ENCODE peak calls at places on chromosomes 4 and X, in nine cellular contexts. One of them, this sample, is unnamed.

GRCh38 chr4:108255203-108255747 is 86.5 kb upstream of the LEF1 start:
- DNase-seq in AG09319: no peak
- DNase-seq in neural progenitor cell: no peak
- DNase-seq in PC-3: no peak
- DNase-seq in fibroblast of the aortic adventitia: no peak
- DNase-seq in SK-N-DZ: peak
- DNase-seq in activated naive CD4-positive, alpha-beta T cell treated with anti-CD3 and anti-CD28 coated beads for 36 hours: no peak
- DNase-seq in stimulated activated CD4-positive, alpha-beta T cell treated with anti-CD3 and anti-CD28 coated beads, Interleukin-15, amount 100 ng/mL, for 24 hours: no peak
- DNase-seq in EH: no peak
- DNase-seq in this sample: no peak

GRCh38 chr4:51825341-51825740 is 17.6 kb upstream of the DCUN1D4 start:
- DNase-seq in AG09319: no peak
- DNase-seq in neural progenitor cell: no peak
- DNase-seq in PC-3: no peak
- DNase-seq in fibroblast of the aortic adventitia: no peak
- DNase-seq in SK-N-DZ: no peak
- DNase-seq in activated naive CD4-positive, alpha-beta T cell treated with anti-CD3 and anti-CD28 coated beads for 36 hours: no peak
- DNase-seq in stimulated activated CD4-positive, alpha-beta T cell treated with anti-CD3 and anti-CD28 coated beads, Interleukin-15, amount 100 ng/mL, for 24 hours: no peak
- DNase-seq in EH: peak
- DNase-seq in this sample: no peak

GRCh38 chrX:102697506-102697905 is 14.7 kb upstream of the GPRASP2 start:
- DNase-seq in AG09319: no peak
- DNase-seq in neural progenitor cell: no peak
- DNase-seq in PC-3: no peak
- DNase-seq in fibroblast of the aortic adventitia: peak
- DNase-seq in SK-N-DZ: no peak
- DNase-seq in activated naive CD4-positive, alpha-beta T cell treated with anti-CD3 and anti-CD28 coated beads for 36 hours: no peak
- DNase-seq in stimulated activated CD4-positive, alpha-beta T cell treated with anti-CD3 and anti-CD28 coated beads, Interleukin-15, amount 100 ng/mL, for 24 hours: no peak
- DNase-seq in EH: peak
- DNase-seq in this sample: peak

GRCh38 chr4:7295917-7296660 is 103.8 kb downstream of the SORCS2 start:
- DNase-seq in AG09319: peak
- DNase-seq in neural progenitor cell: no peak
- DNase-seq in PC-3: peak
- DNase-seq in fibroblast of the aortic adventitia: peak
- DNase-seq in SK-N-DZ: no peak
- DNase-seq in activated naive CD4-positive, alpha-beta T cell treated with anti-CD3 and anti-CD28 coated beads for 36 hours: peak
- DNase-seq in stimulated activated CD4-positive, alpha-beta T cell treated with anti-CD3 and anti-CD28 coated beads, Interleukin-15, amount 100 ng/mL, for 24 hours: peak
- DNase-seq in EH: peak
- DNase-seq in this sample: peak

GRCh38 chrX:129695937-129696336 is 41.2 kb upstream of the APLN start:
- DNase-seq in AG09319: no peak
- DNase-seq in neural progenitor cell: no peak
- DNase-seq in PC-3: no peak
- DNase-seq in fibroblast of the aortic adventitia: no peak
- DNase-seq in SK-N-DZ: no peak
- DNase-seq in activated naive CD4-positive, alpha-beta T cell treated with anti-CD3 and anti-CD28 coated beads for 36 hours: no peak
- DNase-seq in stimulated activated CD4-positive, alpha-beta T cell treated with anti-CD3 and anti-CD28 coated beads, Interleukin-15, amount 100 ng/mL, for 24 hours: no peak
- DNase-seq in EH: no peak
- DNase-seq in this sample: no peak

GRCh38 chr4:155906554-155907247 is 3.2 kb downstream of the TDO2 start:
- DNase-seq in AG09319: peak
- DNase-seq in neural progenitor cell: no peak
- DNase-seq in PC-3: peak
- DNase-seq in fibroblast of the aortic adventitia: peak
- DNase-seq in SK-N-DZ: no peak
- DNase-seq in activated naive CD4-positive, alpha-beta T cell treated with anti-CD3 and anti-CD28 coated beads for 36 hours: no peak
- DNase-seq in stimulated activated CD4-positive, alpha-beta T cell treated with anti-CD3 and anti-CD28 coated beads, Interleukin-15, amount 100 ng/mL, for 24 hours: no peak
- DNase-seq in EH: peak
- DNase-seq in this sample: peak

GRCh38 chr4:126004936-126005335 is 690.2 kb downstream of the FAT4 start:
- DNase-seq in AG09319: no peak
- DNase-seq in neural progenitor cell: peak
- DNase-seq in PC-3: no peak
- DNase-seq in fibroblast of the aortic adventitia: peak
- DNase-seq in SK-N-DZ: no peak
- DNase-seq in activated naive CD4-positive, alpha-beta T cell treated with anti-CD3 and anti-CD28 coated beads for 36 hours: no peak
- DNase-seq in stimulated activated CD4-positive, alpha-beta T cell treated with anti-CD3 and anti-CD28 coated beads, Interleukin-15, amount 100 ng/mL, for 24 hours: no peak
- DNase-seq in EH: peak
- DNase-seq in this sample: peak

GRCh38 chrX:25021132-25021498 is 5.3 kb upstream of the ARX start:
- DNase-seq in AG09319: no peak
- DNase-seq in neural progenitor cell: no peak
- DNase-seq in PC-3: no peak
- DNase-seq in fibroblast of the aortic adventitia: no peak
- DNase-seq in SK-N-DZ: no peak
- DNase-seq in activated naive CD4-positive, alpha-beta T cell treated with anti-CD3 and anti-CD28 coated beads for 36 hours: no peak
- DNase-seq in stimulated activated CD4-positive, alpha-beta T cell treated with anti-CD3 and anti-CD28 coated beads, Interleukin-15, amount 100 ng/mL, for 24 hours: peak
- DNase-seq in EH: no peak
- DNase-seq in this sample: no peak

GRCh38 chrX:15188039-15188438 is 81.8 kb downstream of the ASB9 start:
- DNase-seq in AG09319: no peak
- DNase-seq in neural progenitor cell: no peak
- DNase-seq in PC-3: no peak
- DNase-seq in fibroblast of the aortic adventitia: no peak
- DNase-seq in SK-N-DZ: no peak
- DNase-seq in activated naive CD4-positive, alpha-beta T cell treated with anti-CD3 and anti-CD28 coated beads for 36 hours: no peak
- DNase-seq in stimulated activated CD4-positive, alpha-beta T cell treated with anti-CD3 and anti-CD28 coated beads, Interleukin-15, amount 100 ng/mL, for 24 hours: no peak
- DNase-seq in EH: no peak
- DNase-seq in this sample: no peak

GRCh38 chrX:119636419-119636818 is 30.2 kb upstream of the NKRF start:
- DNase-seq in AG09319: no peak
- DNase-seq in neural progenitor cell: no peak
- DNase-seq in PC-3: no peak
- DNase-seq in fibroblast of the aortic adventitia: no peak
- DNase-seq in SK-N-DZ: no peak
- DNase-seq in activated naive CD4-positive, alpha-beta T cell treated with anti-CD3 and anti-CD28 coated beads for 36 hours: no peak
- DNase-seq in stimulated activated CD4-positive, alpha-beta T cell treated with anti-CD3 and anti-CD28 coated beads, Interleukin-15, amount 100 ng/mL, for 24 hours: peak
- DNase-seq in EH: no peak
- DNase-seq in this sample: no peak

GRCh38 chrX:78595901-78596502 is 63.1 kb downstream of the RTL3 start:
- DNase-seq in AG09319: no peak
- DNase-seq in neural progenitor cell: peak
- DNase-seq in PC-3: peak
- DNase-seq in fibroblast of the aortic adventitia: peak
- DNase-seq in SK-N-DZ: no peak
- DNase-seq in activated naive CD4-positive, alpha-beta T cell treated with anti-CD3 and anti-CD28 coated beads for 36 hours: peak
- DNase-seq in stimulated activated CD4-positive, alpha-beta T cell treated with anti-CD3 and anti-CD28 coated beads, Interleukin-15, amount 100 ng/mL, for 24 hours: peak
- DNase-seq in EH: peak
- DNase-seq in this sample: peak

This sample was measured in MCF 10A.